ENCODE peak calls at places on chromosome 22, in ten cellular contexts. S, U, I, K, W, B, O, N, C and R are unnamed samples.

GRCh38 chr22:47030881-47031627 is 268.6 kb downstream of the TBC1D22A start:
- DNase-seq in B (no peak), K (no peak), O (no peak), N (no peak), W (no peak), U (no peak), S (peak; percentile 60), C (peak; percentile 62), I (no peak), R (no peak)

GRCh38 chr22:36246718-36247117 is 6.2 kb upstream of the APOL1 start:
- DNase-seq in O (no peak), S (no peak), K (no peak), C (peak; percentile 15), N (no peak), U (no peak), W (no peak), B (no peak), I (no peak), R (no peak)

GRCh38 chr22:41996826-41997225 is 1.8 kb upstream of the WBP2NL start:
- DNase-seq in K (no peak), U (no peak), C (peak; percentile 41), B (no peak), W (no peak), I (no peak), N (no peak), S (no peak), O (no peak), R (no peak)

GRCh38 chr22:37098976-37099577 is 10.4 kb downstream of the TMPRSS6 start:
- DNase-seq in U (no peak), N (no peak), I (peak; percentile 29), C (no peak), O (no peak), B (no peak), K (no peak), S (no peak), W (no peak), R (no peak)

GRCh38 chr22:46352691-46353386 is 17.3 kb downstream of the TRMU start:
- DNase-seq in O (no peak), K (peak; percentile 95), I (peak; percentile 82), N (peak; percentile 73), S (no peak), U (no peak), B (peak; percentile 26), C (peak; percentile 86), W (no peak), R (peak; percentile 78)

GRCh38 chr22:49398115-49398514 is 429.6 kb downstream of the BRD1 start:
- DNase-seq in C (peak; percentile 17), N (peak; percentile 3), S (peak; percentile 2), I (no peak), B (no peak), W (no peak), K (no peak), U (no peak), O (no peak), R (no peak)

GRCh38 chr22:50074551-50075042 is 10.6 kb downstream of the MLC1 start:
- DNase-seq in S (no peak), N (no peak), K (peak; percentile 77), C (no peak), W (no peak), B (no peak), O (no peak), I (no peak), U (no peak), R (no peak)

GRCh38 chr22:48503876-48504275 is 1323.8 kb downstream of the BRD1 start:
- DNase-seq in N (no peak), W (no peak), S (no peak), U (no peak), I (no peak), C (no peak), O (no peak), B (no peak), K (no peak), R (no peak)

GRCh38 chr22:31241200-31241599 is 29.1 kb downstream of the LIMK2 start:
- DNase-seq in C (no peak), U (no peak), B (peak; percentile 26), I (no peak), O (no peak), W (no peak), S (no peak), N (no peak), K (no peak), R (no peak)

GRCh38 chr22:34038801-34039200 is 118.5 kb upstream of the LARGE1 start:
- DNase-seq in W (no peak), K (no peak), I (no peak), B (no peak), U (no peak), O (no peak), N (peak; percentile 4), S (no peak), C (no peak), R (no peak)

GRCh38 chr22:20036119-20036518 is 15.2 kb downstream of the TANGO2 start:
- DNase-seq in B (no peak), S (no peak), I (no peak), W (no peak), O (no peak), K (no peak), C (no peak), U (no peak), N (no peak), R (no peak)

GRCh38 chr22:43587574-43587973 is 175.8 kb downstream of the MPPED1 start:
- DNase-seq in O (no peak), K (no peak), U (no peak), N (no peak), I (no peak), S (no peak), B (peak; percentile 24), W (no peak), C (no peak), R (no peak)

GRCh38 chr22:20524004-20524481 is 16.6 kb downstream of the MED15 start:
- DNase-seq in B (peak; percentile 65), N (no peak), K (no peak), I (no peak), S (no peak), C (no peak), O (no peak), U (no peak), W (no peak), R (no peak)

GRCh38 chr22:48921411-48921903 is 906.2 kb downstream of the BRD1 start:
- DNase-seq in W (no peak), N (no peak), B (no peak), I (no peak), C (peak; percentile 17), K (no peak), S (no peak), U (no peak), O (no peak), R (no peak)

GRCh38 chr22:19872779-19873137 is 18.1 kb upstream of the GNB1L start:
- DNase-seq in S (no peak), N (no peak), W (peak; percentile 17), U (peak; percentile 11), K (peak; percentile 71), I (no peak), C (peak; percentile 46), O (no peak), B (no peak), R (no peak)

GRCh38 chr22:20494978-20495860 is at the start of gene KLHL22:
- DNase-seq in S (no peak), K (peak; percentile 52), C (peak; percentile 68), B (peak; percentile 26), U (no peak), O (no peak), W (no peak), I (peak; percentile 69), N (no peak), R (peak; percentile 25)

GRCh38 chr22:26646158-26646557 is 11.2 kb upstream of the MIAT start:
- DNase-seq in B (peak; percentile 55), O (no peak), I (no peak), U (no peak), S (no peak), C (no peak), W (no peak), K (no peak), N (no peak), R (no peak)

GRCh38 chr22:21632237-21632895 is at the start of gene CCDC116:
- DNase-seq in N (no peak), K (no peak), O (no peak), W (no peak), S (no peak), I (peak; percentile 70), B (no peak), U (no peak), C (no peak), R (no peak)
- TF ChIP-seq CTCF in N (no peak), K (no peak), O (no peak), W (no peak), S (no peak), I (no peak), B (no peak), U (no peak), C (no peak), R (no peak)

GRCh38 chr22:38737302-38738060 is 18.3 kb downstream of the SUN2 start:
- DNase-seq in N (no peak), K (no peak), U (no peak), S (no peak), I (peak; percentile 41), C (no peak), O (no peak), W (no peak), B (peak; percentile 49), R (no peak)

GRCh38 chr22:38736257-38736570 is 19.6 kb downstream of the SUN2 start:
- DNase-seq in U (no peak), K (no peak), N (no peak), C (no peak), B (no peak), O (no peak), I (no peak), S (no peak), W (no peak), R (no peak)

GRCh38 chr22:38734203-38735100 is 21.3 kb downstream of the SUN2 start:
- DNase-seq in I (no peak), U (no peak), W (no peak), S (no peak), N (no peak), B (no peak), C (no peak), O (no peak), K (no peak), R (no peak)

GRCh38 chr22:38735126-38735464 is 20.7 kb downstream of the SUN2 start:
- DNase-seq in C (no peak), S (no peak), I (no peak), W (no peak), U (no peak), K (no peak), O (no peak), N (no peak), B (no peak), R (no peak)

GRCh38 chr22:38735465-38736256 is 20.1 kb downstream of the SUN2 start:
- DNase-seq in B (no peak), S (no peak), I (no peak), C (no peak), W (no peak), N (no peak), K (no peak), U (no peak), O (no peak), R (no peak)
- TF ChIP-seq POLR2A in B (no peak), S (no peak), I (no peak), C (no peak), W (no peak), N (no peak), K (no peak), U (no peak), O (no peak), R (no peak)

GRCh38 chr22:29339381-29340235 is 24.1 kb upstream of the RASL10A start:
- DNase-seq in U (no peak), O (no peak), W (no peak), C (no peak), N (no peak), S (no peak), B (no peak), K (no peak), I (no peak), R (no peak)
- TF ChIP-seq CTCF in U (no peak), O (no peak), W (no peak), C (no peak), N (no peak), S (no peak), B (no peak), K (no peak), I (no peak), R (no peak)

GRCh38 chr22:28741758-28742561 is at the start of the genes CHEK2 and HSCB:
- DNase-seq in U (peak; percentile 98), B (peak; percentile 99), S (peak; percentile 98), W (peak; percentile 97), C (peak; percentile 99), N (peak; percentile 99), I (peak; percentile 99), O (peak; percentile 99), K (peak; percentile 98), R (peak; percentile 98)
- TF ChIP-seq POLR2A in U (peak; percentile 65), B (peak; percentile 81), S (no peak), W (peak; percentile 82), C (peak; percentile 76), N (peak; percentile 46), I (peak; percentile 21), O (peak; percentile 68), K (peak; percentile 37), R (peak; percentile 75)